ENCODE peak calls at places on chromosome X, in six cellular contexts. S is effector memory CD8-positive, alpha-beta T cell; K is GM23338; P is RWPE1; B is GM04503; D is stimulated activated CD8-positive, alpha-beta memory T cell treated with anti-CD3 and anti-CD28 coated beads, Interleukin-15, amount 100 ng/mL, for 1 hour. N is an unnamed sample.

GRCh38 chrX:65488496-65488895 is 46.1 kb downstream of the LAS1L start:
- DNase-seq in S (no peak), K (no peak), P (no peak), B (peak; percentile 13), D (no peak), N (no peak)

GRCh38 chrX:112832481-112833095 is 8.0 kb downstream of the AMOT start:
- DNase-seq in S (no peak), K (peak; percentile 16), P (peak; percentile 30), B (no peak), D (no peak), N (peak; percentile 12)

GRCh38 chrX:118945921-118946320 is 28.5 kb upstream of the LONRF3 start:
- DNase-seq in S (no peak), K (no peak), P (no peak), B (no peak), D (no peak), N (no peak)

GRCh38 chrX:45584717-45585116 is 384.0 kb upstream of the DIPK2B start:
- DNase-seq in S (no peak), K (no peak), P (peak; percentile 6), B (no peak), D (no peak), N (no peak)

GRCh38 chrX:110852180-110852579 is 56.6 kb upstream of the CHRDL1 start:
- DNase-seq in S (no peak), K (peak; percentile 37), P (peak; percentile 11), B (no peak), D (no peak), N (peak; percentile 4)

GRCh38 chrX:6708676-6709075 is 173.8 kb upstream of the VCX3A start:
- DNase-seq in S (no peak), K (no peak), P (no peak), B (no peak), D (no peak), N (no peak)

GRCh38 chrX:118520206-118520857 is 24.7 kb downstream of the DOCK11 start:
- DNase-seq in S (no peak), K (no peak), P (peak; percentile 78), B (no peak), D (no peak), N (no peak)

GRCh38 chrX:23952984-23953907 is 45.4 kb downstream of the CXorf58 start:
- DNase-seq in S (peak; percentile 19), K (peak; percentile 43), P (no peak), B (no peak), D (no peak), N (no peak)

GRCh38 chrX:47540754-47541538 is 20.1 kb upstream of the ARAF start:
- DNase-seq in S (no peak), K (peak; percentile 87), P (peak; percentile 87), B (peak; percentile 72), D (no peak), N (peak; percentile 80)

GRCh38 chrX:57821703-57822375 is 88.4 kb downstream of the ZXDA start:
- DNase-seq in S (peak; percentile 34), K (peak; percentile 74), P (peak; percentile 19), B (peak; percentile 10), D (no peak), N (peak; percentile 17)

GRCh38 chrX:43166874-43167273 is 388.9 kb upstream of the PPP1R2C start:
- DNase-seq in S (no peak), K (no peak), P (no peak), B (no peak), D (no peak), N (no peak)

GRCh38 chrX:8755116-8755515 is 23.2 kb upstream of the ANOS1 start:
- DNase-seq in S (no peak), K (peak; percentile 73), P (no peak), B (no peak), D (no peak), N (no peak)

GRCh38 chrX:45822124-45822523 is 621.4 kb upstream of the DIPK2B start:
- DNase-seq in S (no peak), K (no peak), P (no peak), B (no peak), D (no peak), N (no peak)

GRCh38 chrX:132592880-132593279 is 104.0 kb upstream of the MBNL3 start:
- DNase-seq in S (peak; percentile 1), K (peak; percentile 49), P (no peak), B (no peak), D (no peak), N (no peak)

GRCh38 chrX:17964871-17965270 is 103.8 kb upstream of the RAI2 start:
- DNase-seq in S (no peak), K (no peak), P (no peak), B (no peak), D (no peak), N (no peak)

GRCh38 chrX:11759172-11759460 is 1.1 kb downstream of the MSL3 start:
- DNase-seq in S (peak; percentile 4), K (no peak), P (no peak), B (no peak), D (no peak), N (no peak)

GRCh38 chrX:32408389-32408788 is 803.0 kb downstream of the DMD start:
- DNase-seq in S (no peak), K (peak; percentile 24), P (no peak), B (no peak), D (no peak), N (no peak)

GRCh38 chrX:151713859-151714258 is 2.0 kb upstream of the FATE1 start:
- DNase-seq in S (no peak), K (peak; percentile 62), P (peak; percentile 10), B (no peak), D (no peak), N (no peak)

GRCh38 chrX:35380808-35381700 is 417.1 kb upstream of the MAGEB16 start:
- DNase-seq in S (no peak), K (peak; percentile 53), P (peak; percentile 8), B (no peak), D (no peak), N (no peak)

GRCh38 chrX:49919617-49920016 is 2.8 kb upstream of the CLCN5 start:
- DNase-seq in S (peak; percentile 14), K (peak; percentile 56), P (no peak), B (no peak), D (peak; percentile 1), N (no peak)

GRCh38 chrX:17595456-17596035 is 141.7 kb upstream of the SCML1 start:
- DNase-seq in S (no peak), K (no peak), P (peak; percentile 52), B (no peak), D (no peak), N (peak; percentile 83)

GRCh38 chrX:132077912-132078311 is 49.9 kb downstream of the FRMD7 start:
- DNase-seq in S (no peak), K (no peak), P (no peak), B (no peak), D (no peak), N (no peak)

GRCh38 chrX:85309717-85310116 is 65.9 kb downstream of the ZNF711 start:
- DNase-seq in S (no peak), K (peak; percentile 16), P (no peak), B (no peak), D (no peak), N (no peak)

GRCh38 chrX:48918644-48919340 is at the start of gene PIM2:
- DNase-seq in S (peak; percentile 86), K (peak; percentile 96), P (peak; percentile 90), B (no peak), D (peak; percentile 77), N (peak; percentile 75)

GRCh38 chrX:75746891-75747639 is 38.0 kb downstream of the MAGEE2 start:
- DNase-seq in S (peak; percentile 4), K (peak; percentile 52), P (peak; percentile 3), B (no peak), D (no peak), N (peak; percentile 0)

GRCh38 chrX:41661366-41662095 is 27.2 kb upstream of the GPR34 start:
- DNase-seq in S (no peak), K (no peak), P (no peak), B (no peak), D (no peak), N (no peak)

GRCh38 chrX:45344597-45344996 is 143.9 kb upstream of the DIPK2B start:
- DNase-seq in S (no peak), K (no peak), P (no peak), B (peak; percentile 75), D (no peak), N (no peak)

GRCh38 chrX:23989689-23990088 is 37.3 kb downstream of the KLHL15 start:
- DNase-seq in S (no peak), K (no peak), P (no peak), B (no peak), D (no peak), N (no peak)

GRCh38 chrX:70455366-70456202 is 10.9 kb downstream of the DLG3 start:
- DNase-seq in S (no peak), K (peak; percentile 65), P (no peak), B (no peak), D (no peak), N (no peak)

GRCh38 chrX:152220612-152221011 is 82.2 kb upstream of the MAGEA10 start:
- DNase-seq in S (no peak), K (no peak), P (no peak), B (no peak), D (no peak), N (no peak)

GRCh38 chrX:129658429-129658828 is 3.7 kb upstream of the APLN start:
- DNase-seq in S (no peak), K (no peak), P (no peak), B (no peak), D (no peak), N (no peak)

GRCh38 chrX:100720301-100720700 is 11.6 kb downstream of the SYTL4 start:
- DNase-seq in S (no peak), K (no peak), P (no peak), B (no peak), D (no peak), N (peak; percentile 4)

GRCh38 chrX:111823068-111823467 is 52.9 kb upstream of the TRPC5OS start:
- DNase-seq in S (no peak), K (peak; percentile 78), P (no peak), B (no peak), D (no peak), N (peak; percentile 13)

GRCh38 chrX:10326578-10326977 is 169.8 kb downstream of the CLCN4 start:
- DNase-seq in S (no peak), K (no peak), P (no peak), B (peak; percentile 11), D (no peak), N (peak; percentile 1)

GRCh38 chrX:103685396-103685795 is 1.1 kb downstream of the MORF4L2 start:
- DNase-seq in S (no peak), K (no peak), P (no peak), B (no peak), D (no peak), N (no peak)

GRCh38 chrX:13933851-13934250 is 95.8 kb downstream of the GEMIN8 start:
- DNase-seq in S (no peak), K (no peak), P (no peak), B (no peak), D (no peak), N (no peak)

GRCh38 chrX:130261494-130261893 is 7.2 kb downstream of the ZNF280C start:
- DNase-seq in S (no peak), K (no peak), P (no peak), B (no peak), D (no peak), N (no peak)